ENCODE peak calls at places on chromosomes 2 and 18, in five cellular contexts. D, N, W, B and Q are unnamed samples.

GRCh38 chr2:30776831-30777652 is 30.2 kb downstream of the CAPN13 start:
- DNase-seq in N (no peak), B (no peak), W (no peak), D (peak), Q (no peak)

GRCh38 chr18:22204996-22205395 is 35.6 kb downstream of the GATA6 start:
- DNase-seq in D (no peak), W (no peak), N (no peak), B (no peak), Q (no peak)

GRCh38 chr2:11356760-11357159 is 12.3 kb upstream of the ROCK2 start:
- DNase-seq in D (no peak), B (no peak), N (no peak), W (no peak), Q (no peak)

GRCh38 chr2:139055165-139055564 is 275.0 kb upstream of the NXPH2 start:
- DNase-seq in D (no peak), N (no peak), B (no peak), W (no peak), Q (no peak)

GRCh38 chr2:42385225-42385624 is 24.2 kb upstream of the COX7A2L start:
- DNase-seq in B (no peak), D (peak), N (peak), W (no peak), Q (no peak)

GRCh38 chr2:134446431-134447091 is 192.7 kb downstream of the MGAT5 start:
- DNase-seq in W (no peak), B (no peak), N (peak), D (no peak), Q (no peak)

GRCh38 chr18:62844850-62845643 is 129.7 kb downstream of the PHLPP1 start:
- DNase-seq in D (no peak), B (no peak), W (no peak), N (no peak), Q (no peak)

GRCh38 chr2:196718796-196719564 is 79.5 kb downstream of the CCDC150 start:
- DNase-seq in W (no peak), D (peak), B (no peak), N (peak), Q (peak)

GRCh38 chr2:73640537-73640936 is 1.7 kb downstream of the NAT8 start:
- DNase-seq in W (no peak), N (peak), B (no peak), D (no peak), Q (no peak)

GRCh38 chr18:42264467-42264866 is 309.4 kb downstream of the PIK3C3 start:
- DNase-seq in B (no peak), D (no peak), N (no peak), W (no peak), Q (no peak)

GRCh38 chr2:180663016-180663471 is 317.4 kb upstream of the UBE2E3 start:
- DNase-seq in D (no peak), W (no peak), N (no peak), B (no peak), Q (no peak)

GRCh38 chr2:55609931-55610578 is 7.4 kb downstream of the PPP4R3B start:
- DNase-seq in D (no peak), W (no peak), N (no peak), B (no peak), Q (no peak)

GRCh38 chr18:58674863-58675472 is 3.7 kb downstream of the MALT1 start:
- DNase-seq in B (no peak), N (peak), D (no peak), W (no peak), Q (no peak)

GRCh38 chr2:68362069-68362468 is 3.0 kb upstream of the PLEK start:
- DNase-seq in D (peak), W (peak), B (peak), N (peak), Q (peak)

GRCh38 chr18:26511339-26512071 is 36.8 kb downstream of the KCTD1 start:
- DNase-seq in N (no peak), D (no peak), B (no peak), W (no peak), Q (no peak)

GRCh38 chr18:1528964-1529509 is 624.4 kb downstream of the ADCYAP1 start:
- DNase-seq in B (no peak), N (no peak), D (no peak), W (no peak), Q (no peak)
- H2BK12ac ChIP-seq in B (no peak), N (no peak), D (no peak), W (no peak), Q (no peak)

GRCh38 chr2:191386938-191387536 is 141.8 kb downstream of the MYO1B start:
- DNase-seq in D (no peak), W (no peak), N (peak), B (no peak), Q (no peak)

GRCh38 chr2:191385416-191386160 is 140.4 kb downstream of the MYO1B start:
- DNase-seq in D (no peak), N (no peak), B (no peak), W (no peak), Q (no peak)

GRCh38 chr2:191382801-191383200 is 137.6 kb downstream of the MYO1B start:
- DNase-seq in W (no peak), N (peak), D (no peak), B (peak), Q (no peak)

GRCh38 chr2:191383486-191383885 is 138.3 kb downstream of the MYO1B start:
- DNase-seq in N (no peak), W (no peak), D (no peak), B (no peak), Q (no peak)

GRCh38 chr2:191384829-191385228 is 139.6 kb downstream of the MYO1B start:
- DNase-seq in D (no peak), N (no peak), W (no peak), B (no peak), Q (no peak)
- H3K14ac ChIP-seq in D (no peak), N (no peak), W (no peak), B (no peak), Q (no peak)

GRCh38 chr2:219539926-219540678 is 3.5 kb downstream of the CHPF start:
- DNase-seq in D (no peak), W (no peak), N (no peak), B (no peak), Q (no peak)
- H2AFZ ChIP-seq in D (no peak), W (no peak), N (no peak), B (no peak), Q (no peak)

DNA sequence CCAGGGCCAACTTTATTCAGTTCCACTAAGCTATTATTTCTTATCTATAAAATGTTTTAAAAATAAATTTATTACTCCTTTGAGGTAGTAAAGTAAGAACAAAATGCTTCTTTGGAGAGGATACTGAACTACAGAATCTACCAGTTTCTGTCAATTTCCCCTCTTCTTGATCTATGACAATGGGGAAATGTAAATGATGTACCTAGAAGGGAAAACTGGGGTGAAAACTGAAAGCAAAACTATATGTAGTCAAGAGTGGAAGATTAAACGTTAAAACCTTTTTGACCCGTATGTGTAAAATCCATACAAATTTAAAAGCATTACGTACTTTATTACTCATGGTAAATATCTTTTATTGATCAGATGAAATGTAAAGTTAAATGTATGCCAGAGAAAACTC is 1287.8 kb upstream of the TMEFF2 start:
- DNase-seq in N (no peak), D (no peak), B (no peak), W (no peak), Q (no peak)
- H2BK12ac ChIP-seq in N (no peak), D (no peak), B (no peak), W (no peak), Q (no peak)

GRCh38 chr2:99757715-99758114 is 267.9 kb upstream of the REV1 start:
- DNase-seq in D (no peak), N (no peak), W (no peak), B (no peak), Q (no peak)

GRCh38 chr2:99756059-99756458 is 266.2 kb upstream of the REV1 start:
- DNase-seq in B (no peak), W (no peak), D (no peak), N (no peak), Q (no peak)

GRCh38 chr2:99754215-99754614 is 264.4 kb upstream of the REV1 start:
- DNase-seq in D (no peak), W (no peak), B (no peak), N (peak), Q (no peak)

GRCh38 chr2:99748344-99748743 is 258.5 kb upstream of the REV1 start:
- DNase-seq in B (no peak), W (peak), N (no peak), D (no peak), Q (no peak)

DNA sequence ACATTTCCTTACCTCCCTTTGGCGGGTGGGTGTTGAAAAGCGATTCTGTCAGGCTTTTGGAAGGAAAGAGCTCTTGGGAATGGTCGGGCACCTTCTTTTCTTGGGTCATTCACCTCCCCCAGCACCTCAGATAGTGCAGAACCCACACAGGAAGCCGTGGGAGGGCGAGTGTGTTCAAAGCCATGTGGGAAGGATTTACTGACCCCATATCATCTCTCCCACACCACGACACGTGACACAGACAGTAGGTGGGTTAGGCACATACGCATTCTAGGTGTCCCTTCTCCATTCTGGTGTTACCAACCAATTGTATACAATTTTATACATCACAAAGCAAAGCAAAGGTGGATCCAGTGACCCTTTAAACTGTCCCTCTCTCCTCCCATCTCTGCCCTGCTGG is 263.7 kb upstream of the REV1 start:
- DNase-seq in D (no peak), N (no peak), W (no peak), B (no peak), Q (no peak)
- H3K14ac ChIP-seq in D (no peak), N (no peak), W (no peak), B (no peak), Q (no peak)

GRCh38 chr18:54776282-54776977 is 51.8 kb upstream of the RAB27B start:
- DNase-seq in D (no peak), W (no peak), N (peak), B (peak), Q (no peak)
- H2AFZ ChIP-seq in D (no peak), W (no peak), N (no peak), B (no peak), Q (no peak)

GRCh38 chr2:238814815-238815214 is 33.1 kb upstream of the TWIST2 start:
- DNase-seq in D (peak), N (no peak), B (no peak), W (no peak), Q (no peak)

GRCh38 chr2:238811293-238811692 is 36.6 kb upstream of the TWIST2 start:
- DNase-seq in N (no peak), B (no peak), W (no peak), D (no peak), Q (no peak)

GRCh38 chr2:238810321-238810720 is 37.6 kb upstream of the TWIST2 start:
- DNase-seq in B (no peak), W (no peak), D (no peak), N (no peak), Q (no peak)

GRCh38 chr2:238811765-238812164 is 36.1 kb upstream of the TWIST2 start:
- DNase-seq in B (no peak), N (no peak), W (no peak), D (no peak), Q (no peak)

GRCh38 chr2:238813109-238813508 is 34.8 kb upstream of the TWIST2 start:
- DNase-seq in W (no peak), N (no peak), B (no peak), D (peak), Q (no peak)
- H2BK12ac ChIP-seq in W (no peak), N (no peak), B (no peak), D (no peak), Q (no peak)

GRCh38 chr2:118386636-118387302 is 298.5 kb downstream of the INSIG2 start:
- DNase-seq in D (no peak), N (no peak), B (no peak), W (no peak), Q (no peak)
- H3K14ac ChIP-seq in D (no peak), N (no peak), B (no peak), W (no peak), Q (no peak)

GRCh38 chr2:145119225-145119624 is 599.3 kb upstream of the ZEB2 start:
- DNase-seq in W (no peak), N (no peak), D (no peak), B (no peak), Q (no peak)
- H2AFZ ChIP-seq in W (no peak), N (no peak), D (no peak), B (no peak), Q (no peak)

GRCh38 chr18:2884706-2885285 is 38.0 kb downstream of the EMILIN2 start:
- DNase-seq in D (no peak), W (no peak), N (no peak), B (no peak), Q (no peak)
- H2BK12ac ChIP-seq in D (no peak), W (peak), N (no peak), B (no peak), Q (no peak)